ENCODE peak calls at places on chromosomes 12 and 14, in eight cellular contexts. P, H, U, I, W, Z, F and C are unnamed samples.
A peak's percentile ranks its signal among the peaks of the same experiment; 100 is the strongest.

GRCh38 chr14:51474854-51475253 is 176.9 kb upstream of the FRMD6 start:
- DNase-seq in P (no peak), H (no peak), U (no peak), I (no peak), W (no peak), Z (no peak), F (no peak), C (no peak)

GRCh38 chr14:71414631-71415403 is 507.6 kb downstream of the PCNX1 start:
- DNase-seq in P (no peak), H (no peak), U (no peak), I (no peak), W (no peak), Z (no peak), F (no peak), C (no peak)

GRCh38 chr12:106245767-106246166 is 2.1 kb downstream of the CKAP4 start:
- DNase-seq in P (no peak), H (peak; percentile 80), U (no peak), I (no peak), W (peak; percentile 86), Z (no peak), F (peak; percentile 65), C (peak; percentile 85)

GRCh38 chr12:110657747-110658146 is 31.2 kb downstream of the HVCN1 start:
- DNase-seq in P (no peak), H (peak; percentile 36), U (no peak), I (no peak), W (no peak), Z (no peak), F (no peak), C (no peak)

GRCh38 chr12:72684491-72684890 is 412.3 kb downstream of the TRHDE start:
- DNase-seq in P (no peak), H (no peak), U (no peak), I (no peak), W (no peak), Z (no peak), F (no peak), C (no peak)

GRCh38 chr12:116916714-116917114 is 6.0 kb downstream of the FBXW8 start:
- DNase-seq in P (no peak), H (no peak), U (no peak), I (peak; percentile 76), W (no peak), Z (peak; percentile 47), F (no peak), C (no peak)

GRCh38 chr14:49598479-49599301 is at the start of gene LRR1:
- DNase-seq in P (peak; percentile 91), H (peak; percentile 96), U (peak; percentile 73), I (peak; percentile 66), W (peak; percentile 91), Z (peak; percentile 81), F (peak; percentile 93), C (no peak)

GRCh38 chr12:67759829-67760228 is 111.3 kb downstream of the DYRK2 start:
- DNase-seq in P (no peak), H (no peak), U (no peak), I (no peak), W (no peak), Z (no peak), F (no peak), C (no peak)

GRCh38 chr12:78210894-78211302 is 380.2 kb downstream of the NAV3 start:
- DNase-seq in P (no peak), H (no peak), U (no peak), I (no peak), W (no peak), Z (no peak), F (no peak), C (no peak)

GRCh38 chr12:129096968-129097367 is 243.7 kb downstream of the GLT1D1 start:
- DNase-seq in P (no peak), H (no peak), U (no peak), I (no peak), W (no peak), Z (no peak), F (no peak), C (no peak)
- H3K4me1 ChIP-seq in P (no peaks in the 10 kb centered on the region), H (no peaks in the 10 kb centered on the region), U (no peaks in the 10 kb centered on the region), I (no peaks in the 10 kb centered on the region), W (no peaks in the 10 kb centered on the region), Z (no peaks in the 10 kb centered on the region), F (no peaks in the 10 kb centered on the region), C (no peaks in the 10 kb centered on the region)

GRCh38 chr12:121826318-121826954 is 22.6 kb downstream of the SETD1B start:
- DNase-seq in P (no peak), H (no peak), U (no peak), I (no peak), W (no peak), Z (no peak), F (no peak), C (no peak)
- H3K36me3 ChIP-seq in P (peaks cover 61% of the 10 kb centered on the region), H (no peaks in the 10 kb centered on the region), U (peaks cover 6% of the 10 kb centered on the region), I (peaks cover 87% of the 10 kb centered on the region), W (peaks cover 98% of the 10 kb centered on the region), Z (peaks cover 41% of the 10 kb centered on the region), F (peaks cover 4% of the 10 kb centered on the region), C (peaks cover 78% of the 10 kb centered on the region)

GRCh38 chr12:68888243-68888642 is 44.7 kb downstream of the CPM start:
- DNase-seq in P (no peak), H (no peak), U (no peak), I (no peak), W (no peak), Z (no peak), F (no peak), C (no peak)
- H3K4me1 ChIP-seq in P (peaks cover 8% of the 10 kb centered on the region), H (no peaks in the 10 kb centered on the region), U (no peaks in the 10 kb centered on the region), I (no peaks in the 10 kb centered on the region), W (no peaks in the 10 kb centered on the region), Z (no peaks in the 10 kb centered on the region), F (no peaks in the 10 kb centered on the region), C (no peaks in the 10 kb centered on the region)

GRCh38 chr12:128259556-128260070 is 7.4 kb upstream of the TMEM132C start:
- DNase-seq in P (no peak), H (no peak), U (no peak), I (peak; percentile 49), W (no peak), Z (no peak), F (no peak), C (no peak)
- H3K36me3 ChIP-seq in P (no peaks in the 10 kb centered on the region), H (no peaks in the 10 kb centered on the region), U (no peaks in the 10 kb centered on the region), I (no peaks in the 10 kb centered on the region), W (no peaks in the 10 kb centered on the region), Z (no peaks in the 10 kb centered on the region), F (no peaks in the 10 kb centered on the region), C (no peaks in the 10 kb centered on the region)

DNA sequence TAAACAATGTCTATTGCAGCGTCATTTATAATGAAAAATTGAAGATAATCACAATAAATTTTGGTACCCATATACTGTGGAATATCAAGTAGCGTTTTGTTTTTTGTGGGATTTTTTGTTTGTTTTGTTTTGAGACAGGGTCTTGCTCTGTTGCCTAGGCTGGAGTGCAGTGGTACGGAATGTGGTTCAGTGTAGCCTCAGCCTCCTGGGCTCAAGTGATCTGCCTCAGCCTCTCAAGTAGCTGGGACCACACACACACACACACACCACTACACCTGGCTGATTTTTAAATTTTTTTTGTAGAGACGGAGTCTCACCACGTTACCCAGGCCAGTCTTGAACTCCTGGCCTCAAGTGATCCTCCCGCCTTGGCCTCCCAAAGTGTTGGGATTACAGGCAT is 6.6 kb downstream of the ZNF664 start:
- DNase-seq in P (no peak), H (no peak), U (no peak), I (no peak), W (no peak), Z (no peak), F (no peak), C (no peak)
- H3K4me1 ChIP-seq in P (peaks cover 3% of the 10 kb centered on the region), H (no peaks in the 10 kb centered on the region), U (peaks cover 7% of the 10 kb centered on the region), I (no peaks in the 10 kb centered on the region), W (peaks cover under 1% of the 10 kb centered on the region), Z (peaks cover 4% of the 10 kb centered on the region), F (peaks cover 9% of the 10 kb centered on the region), C (peaks cover 22% of the 10 kb centered on the region)

DNA sequence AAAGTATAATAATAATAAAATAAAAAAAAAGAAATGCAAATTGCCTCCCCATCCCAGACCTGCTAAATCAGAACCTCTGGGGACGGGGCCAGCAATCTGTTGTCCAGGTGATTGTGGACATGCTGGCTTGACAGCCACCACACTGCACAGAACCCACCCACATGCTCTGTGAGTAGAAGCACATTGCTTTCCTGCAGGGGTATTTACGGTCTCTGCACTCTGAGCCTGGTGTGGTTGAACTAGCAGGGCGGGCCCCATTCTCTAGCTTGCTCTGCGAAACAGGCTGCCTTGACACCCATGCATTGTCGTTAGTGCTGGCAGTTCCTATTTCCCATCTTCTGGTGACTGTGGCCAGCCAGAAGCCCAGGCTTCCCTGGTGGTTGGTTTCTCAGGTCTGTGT is 24.5 kb downstream of the PRMT8 start:
- DNase-seq in P (no peak), H (no peak), U (no peak), I (no peak), W (no peak), Z (no peak), F (no peak), C (no peak)
- H3K36me3 ChIP-seq in P (no peaks in the 10 kb centered on the region), H (no peaks in the 10 kb centered on the region), U (no peaks in the 10 kb centered on the region), I (no peaks in the 10 kb centered on the region), W (no peaks in the 10 kb centered on the region), Z (no peaks in the 10 kb centered on the region), F (no peaks in the 10 kb centered on the region), C (no peaks in the 10 kb centered on the region)

GRCh38 chr14:54480830-54481562 is 7.8 kb downstream of the GMFB start:
- DNase-seq in P (no peak), H (no peak), U (no peak), I (no peak), W (no peak), Z (no peak), F (no peak), C (no peak)
- H3K4me1 ChIP-seq in P (peaks cover 28% of the 10 kb centered on the region), H (no peaks in the 10 kb centered on the region), U (no peaks in the 10 kb centered on the region), I (no peaks in the 10 kb centered on the region), W (peaks cover 36% of the 10 kb centered on the region), Z (no peaks in the 10 kb centered on the region), F (peaks cover 7% of the 10 kb centered on the region), C (peaks cover 23% of the 10 kb centered on the region)

DNA sequence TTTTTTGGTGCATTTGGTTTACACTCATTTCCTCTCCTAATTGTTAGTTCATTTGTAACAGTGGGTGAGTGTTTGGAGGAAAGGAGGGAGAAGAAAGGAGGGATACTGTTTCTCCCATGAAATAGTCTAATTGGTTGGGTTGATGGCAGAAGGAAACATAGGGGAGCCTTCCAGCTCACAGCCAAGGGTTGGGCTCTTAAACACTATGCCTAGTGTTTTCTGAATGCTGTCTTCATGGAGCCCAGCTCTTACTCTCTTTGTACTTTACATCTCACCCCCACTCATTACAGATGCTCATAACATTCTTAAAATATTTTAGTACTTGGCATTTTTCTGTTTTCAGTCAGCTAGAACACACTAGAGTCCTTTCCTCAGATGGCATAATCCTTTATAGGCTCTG is 38.2 kb downstream of the BAZ2A start:
- DNase-seq in P (no peak), H (no peak), U (no peak), I (no peak), W (no peak), Z (no peak), F (no peak), C (no peak)
- H3K36me3 ChIP-seq in P (peaks cover 2% of the 10 kb centered on the region), H (peaks cover 6% of the 10 kb centered on the region), U (no peaks in the 10 kb centered on the region), I (peaks cover 12% of the 10 kb centered on the region), W (peaks cover 42% of the 10 kb centered on the region), Z (peaks cover 2% of the 10 kb centered on the region), F (peaks cover 5% of the 10 kb centered on the region), C (peaks cover 3% of the 10 kb centered on the region)